ENCODE peak calls at places on chromosomes 7 and 10, in four cellular contexts. One of them, this sample, is unnamed.

GRCh38 chr10:100697070-100697469 is 48.3 kb upstream of the PAX2 start:
- DNase-seq in astrocyte of the cerebellum: no peak
- DNase-seq in activated CD8-positive, alpha-beta T cell treated with anti-CD3 and anti-CD28 coated beads for 36 hours: peak
- DNase-seq in glutamatergic neuron: no peak
- DNase-seq in this sample: peak

GRCh38 chr10:123643315-123643714 is 22.8 kb upstream of the GPR26 start:
- DNase-seq in glutamatergic neuron: no peak
- DNase-seq in astrocyte of the cerebellum: no peak
- DNase-seq in activated CD8-positive, alpha-beta T cell treated with anti-CD3 and anti-CD28 coated beads for 36 hours: no peak
- DNase-seq in this sample: no peak

GRCh38 chr7:47846117-47846836 is 102.0 kb downstream of the PKD1L1 start:
- DNase-seq in glutamatergic neuron: no peak
- DNase-seq in activated CD8-positive, alpha-beta T cell treated with anti-CD3 and anti-CD28 coated beads for 36 hours: no peak
- DNase-seq in astrocyte of the cerebellum: no peak
- DNase-seq in this sample: peak

GRCh38 chr10:52818019-52818418 is 45.4 kb upstream of the MBL2 start:
- DNase-seq in glutamatergic neuron: no peak
- DNase-seq in astrocyte of the cerebellum: peak
- DNase-seq in activated CD8-positive, alpha-beta T cell treated with anti-CD3 and anti-CD28 coated beads for 36 hours: no peak
- DNase-seq in this sample: peak

GRCh38 chr7:106050743-106051110 is 61.4 kb downstream of the SYPL1 start:
- DNase-seq in glutamatergic neuron: no peak
- DNase-seq in astrocyte of the cerebellum: no peak
- DNase-seq in activated CD8-positive, alpha-beta T cell treated with anti-CD3 and anti-CD28 coated beads for 36 hours: no peak
- DNase-seq in this sample: peak

GRCh38 chr7:63045575-63045974 is 953.1 kb upstream of the ZNF722 start:
- DNase-seq in glutamatergic neuron: no peak
- DNase-seq in astrocyte of the cerebellum: no peak
- DNase-seq in activated CD8-positive, alpha-beta T cell treated with anti-CD3 and anti-CD28 coated beads for 36 hours: no peak
- DNase-seq in this sample: no peak

GRCh38 chr7:45106820-45107219 is 4.7 kb downstream of the TBRG4 start:
- DNase-seq in activated CD8-positive, alpha-beta T cell treated with anti-CD3 and anti-CD28 coated beads for 36 hours: no peak
- DNase-seq in astrocyte of the cerebellum: no peak
- DNase-seq in glutamatergic neuron: no peak
- DNase-seq in this sample: peak

GRCh38 chr10:131775444-131775832 is 125.4 kb upstream of the PPP2R2D start:
- DNase-seq in activated CD8-positive, alpha-beta T cell treated with anti-CD3 and anti-CD28 coated beads for 36 hours: no peak
- DNase-seq in glutamatergic neuron: no peak
- DNase-seq in astrocyte of the cerebellum: no peak
- DNase-seq in this sample: no peak

GRCh38 chr7:23462846-23463245 is 7.4 kb downstream of the IGF2BP3 start:
- DNase-seq in astrocyte of the cerebellum: no peak
- DNase-seq in activated CD8-positive, alpha-beta T cell treated with anti-CD3 and anti-CD28 coated beads for 36 hours: peak
- DNase-seq in glutamatergic neuron: no peak
- DNase-seq in this sample: peak

GRCh38 chr10:79027147-79028055 is 41.4 kb upstream of the ZMIZ1 start:
- DNase-seq in glutamatergic neuron: no peak
- DNase-seq in astrocyte of the cerebellum: no peak
- DNase-seq in activated CD8-positive, alpha-beta T cell treated with anti-CD3 and anti-CD28 coated beads for 36 hours: peak
- DNase-seq in this sample: no peak

GRCh38 chr7:50920031-50920635 is 137.4 kb upstream of the GRB10 start:
- DNase-seq in astrocyte of the cerebellum: no peak
- DNase-seq in glutamatergic neuron: no peak
- DNase-seq in activated CD8-positive, alpha-beta T cell treated with anti-CD3 and anti-CD28 coated beads for 36 hours: no peak
- DNase-seq in this sample: no peak

GRCh38 chr10:97234403-97234802 is 48.6 kb upstream of the SLIT1 start:
- DNase-seq in activated CD8-positive, alpha-beta T cell treated with anti-CD3 and anti-CD28 coated beads for 36 hours: no peak
- DNase-seq in glutamatergic neuron: no peak
- DNase-seq in astrocyte of the cerebellum: peak
- DNase-seq in this sample: peak

GRCh38 chr7:66467887-66468286 is 160.8 kb upstream of the KCTD7 start:
- DNase-seq in glutamatergic neuron: no peak
- DNase-seq in activated CD8-positive, alpha-beta T cell treated with anti-CD3 and anti-CD28 coated beads for 36 hours: no peak
- DNase-seq in astrocyte of the cerebellum: no peak
- DNase-seq in this sample: no peak

GRCh38 chr7:55555160-55555559 is 17.1 kb downstream of the VOPP1 start:
- DNase-seq in activated CD8-positive, alpha-beta T cell treated with anti-CD3 and anti-CD28 coated beads for 36 hours: no peak
- DNase-seq in glutamatergic neuron: no peak
- DNase-seq in astrocyte of the cerebellum: no peak
- DNase-seq in this sample: no peak

GRCh38 chr10:112912441-112912911 is 37.6 kb upstream of the TCF7L2 start:
- DNase-seq in glutamatergic neuron: no peak
- DNase-seq in activated CD8-positive, alpha-beta T cell treated with anti-CD3 and anti-CD28 coated beads for 36 hours: no peak
- DNase-seq in astrocyte of the cerebellum: no peak
- DNase-seq in this sample: no peak

GRCh38 chr7:17706734-17707133 is 233.6 kb downstream of the SNX13 start:
- DNase-seq in astrocyte of the cerebellum: peak
- DNase-seq in glutamatergic neuron: peak
- DNase-seq in activated CD8-positive, alpha-beta T cell treated with anti-CD3 and anti-CD28 coated beads for 36 hours: peak
- DNase-seq in this sample: peak

GRCh38 chr10:131980757-131981428 is 830 bp downstream of the BNIP3 start:
- DNase-seq in glutamatergic neuron: peak
- DNase-seq in activated CD8-positive, alpha-beta T cell treated with anti-CD3 and anti-CD28 coated beads for 36 hours: no peak
- DNase-seq in astrocyte of the cerebellum: no peak
- DNase-seq in this sample: peak

This sample was measured in choroid plexus epithelial cell.